ENCODE peak calls at places on chromosomes 11 and 22, in ten cellular contexts. T, N, I, P, R, C, W, O, B and J are unnamed samples.

GRCh38 chr11:132782102-132782501 is 750.2 kb downstream of the OPCML start:
- DNase-seq in N (no peak), R (no peak), P (no peak), T (no peak), W (no peak), B (no peak), C (no peak), O (no peak), I (no peak), J (no peak)

GRCh38 chr11:103619480-103619879 is 417.0 kb upstream of the DDI1 start:
- DNase-seq in C (no peak), P (no peak), O (no peak), I (no peak), T (peak; percentile 62), R (no peak), W (no peak), B (no peak), N (no peak), J (peak; percentile 35)

GRCh38 chr22:49004484-49005399 is 822.9 kb downstream of the BRD1 start:
- DNase-seq in N (no peak), P (no peak), R (peak; percentile 22), B (peak; percentile 48), I (no peak), W (no peak), C (no peak), T (no peak), O (no peak), J (no peak)

GRCh38 chr11:48058064-48058463 is 77.7 kb downstream of the PTPRJ start:
- DNase-seq in N (no peak), W (no peak), R (no peak), I (no peak), C (no peak), T (no peak), P (no peak), B (no peak), O (no peak), J (no peak)

GRCh38 chr22:22770280-22770871 is 117.2 kb upstream of the IGLL5 start:
- DNase-seq in N (peak; percentile 33), C (peak; percentile 68), W (peak; percentile 50), I (no peak), O (peak; percentile 4), T (peak; percentile 64), P (no peak), R (no peak), B (no peak), J (peak; percentile 44)

GRCh38 chr22:22195265-22196017 is 49.1 kb upstream of the VPREB1 start:
- DNase-seq in C (peak; percentile 90), I (peak; percentile 74), B (peak; percentile 59), W (peak; percentile 31), P (peak; percentile 73), R (peak; percentile 65), N (peak; percentile 64), T (peak; percentile 85), O (peak; percentile 26), J (peak; percentile 65)

GRCh38 chr11:2652857-2653643 is 46.7 kb downstream of the KCNQ1OT1 start:
- DNase-seq in N (no peak), T (no peak), C (no peak), B (no peak), I (no peak), O (no peak), R (peak; percentile 51), P (no peak), W (no peak), J (no peak)

GRCh38 chr11:67428052-67429001 is at the start of gene RPS6KB2:
- DNase-seq in T (peak; percentile 99), C (peak; percentile 99), R (peak; percentile 99), W (peak; percentile 100), B (peak; percentile 99), N (peak; percentile 99), I (peak; percentile 99), P (peak; percentile 99), O (peak; percentile 94), J (peak; percentile 99)

GRCh38 chr11:77115181-77115611 is 12.6 kb downstream of the OMP start:
- DNase-seq in T (peak; percentile 25), O (no peak), R (peak; percentile 48), B (peak; percentile 49), P (peak; percentile 52), N (peak; percentile 69), C (no peak), W (no peak), I (no peak), J (no peak)
- TF ChIP-seq CTCF in T (peak; percentile 52), O (no peak), R (no peak), B (no peak), P (no peak), N (no peak), C (peak; percentile 24), W (no peak), I (no peak), J (peak; percentile 24)

GRCh38 chr11:7515544-7515943 is 1.7 kb downstream of the PPFIBP2 start:
- DNase-seq in R (no peak), P (no peak), C (no peak), B (no peak), T (no peak), N (no peak), I (no peak), W (no peak), O (no peak), J (no peak)

GRCh38 chr11:7511405-7511804 is 2.4 kb upstream of the PPFIBP2 start:
- DNase-seq in N (no peak), O (no peak), W (peak; percentile 34), P (no peak), B (peak; percentile 70), R (peak; percentile 75), I (no peak), C (no peak), T (no peak), J (no peak)

GRCh38 chr11:7514099-7514725 is 413 bp downstream of the PPFIBP2 start:
- DNase-seq in T (no peak), P (peak; percentile 69), I (peak; percentile 58), B (no peak), R (peak; percentile 66), O (no peak), N (peak; percentile 22), C (peak; percentile 42), W (no peak), J (no peak)

GRCh38 chr11:7513210-7514098 is at the start of gene PPFIBP2:
- DNase-seq in B (peak; percentile 91), N (peak; percentile 90), C (peak; percentile 89), T (peak; percentile 64), P (peak; percentile 93), W (peak; percentile 90), R (peak; percentile 91), I (peak; percentile 88), O (peak; percentile 45), J (peak; percentile 63)

GRCh38 chr11:7512525-7513209 is 1.1 kb upstream of the PPFIBP2 start:
- DNase-seq in I (peak; percentile 89), N (no peak), C (no peak), W (peak; percentile 73), O (no peak), B (peak; percentile 90), P (peak; percentile 86), T (no peak), R (peak; percentile 95), J (no peak)
- H3K4me3 ChIP-seq in I (peak overlapping the region; percentile 84), N (peak overlapping the region; percentile 76), C (peak overlapping the region; percentile 73), W (peak overlapping the region; percentile 93), O (peak overlapping the region; percentile 84), B (peak overlapping the region; percentile 84), P (peak overlapping the region; percentile 52), T (peak overlapping the region; percentile 91), R (peak overlapping the region; percentile 84), J (peak overlapping the region; percentile 61)

GRCh38 chr11:68450711-68451110 is 9.8 kb upstream of the PPP6R3 start:
- DNase-seq in B (no peak), O (no peak), W (no peak), C (no peak), N (no peak), R (no peak), P (no peak), T (no peak), I (peak; percentile 16), J (no peak)

GRCh38 chr11:68457898-68458249 is 2.7 kb upstream of the PPP6R3 start:
- DNase-seq in N (no peak), W (no peak), C (no peak), T (no peak), I (peak; percentile 36), R (no peak), B (no peak), P (peak; percentile 75), O (no peak), J (no peak)

GRCh38 chr11:68455485-68455884 is 5.1 kb upstream of the PPP6R3 start:
- DNase-seq in N (no peak), O (no peak), C (no peak), B (no peak), T (no peak), P (no peak), W (no peak), R (no peak), I (peak; percentile 26), J (no peak)

GRCh38 chr11:68457214-68457897 is 3.2 kb upstream of the PPP6R3 start:
- DNase-seq in R (no peak), B (no peak), T (no peak), N (no peak), C (no peak), P (no peak), W (no peak), O (no peak), I (no peak), J (no peak)

GRCh38 chr11:68454767-68455166 is 5.8 kb upstream of the PPP6R3 start:
- DNase-seq in P (no peak), N (no peak), B (no peak), C (peak; percentile 21), I (peak; percentile 64), W (peak; percentile 17), O (no peak), R (no peak), T (no peak), J (no peak)
- H3K4me1 ChIP-seq in P (peaks cover 22% of the 10 kb centered on the region), N (no peaks in the 10 kb centered on the region), B (no peaks in the 10 kb centered on the region), C (no peaks in the 10 kb centered on the region), I (peaks cover 3% of the 10 kb centered on the region), W (no peaks in the 10 kb centered on the region), O (no peaks in the 10 kb centered on the region), R (no peaks in the 10 kb centered on the region), T (no peaks in the 10 kb centered on the region), J (no peaks in the 10 kb centered on the region)

GRCh38 chr22:47134222-47134621 is 371.8 kb downstream of the TBC1D22A start:
- DNase-seq in C (no peak), W (no peak), O (no peak), N (no peak), B (no peak), I (no peak), T (no peak), R (no peak), P (no peak), J (no peak)

GRCh38 chr22:47136050-47136449 is 373.6 kb downstream of the TBC1D22A start:
- DNase-seq in C (no peak), W (no peak), P (peak; percentile 40), T (no peak), I (no peak), R (peak; percentile 46), O (no peak), B (no peak), N (no peak), J (no peak)

GRCh38 chr22:47138898-47139789 is 376.7 kb downstream of the TBC1D22A start:
- DNase-seq in O (no peak), R (peak; percentile 70), B (peak; percentile 54), P (no peak), W (no peak), I (no peak), N (no peak), C (no peak), T (no peak), J (no peak)

GRCh38 chr22:47135338-47135737 is 372.9 kb downstream of the TBC1D22A start:
- DNase-seq in O (no peak), C (no peak), N (no peak), B (no peak), T (no peak), W (no peak), I (no peak), R (no peak), P (no peak), J (no peak)

DNA sequence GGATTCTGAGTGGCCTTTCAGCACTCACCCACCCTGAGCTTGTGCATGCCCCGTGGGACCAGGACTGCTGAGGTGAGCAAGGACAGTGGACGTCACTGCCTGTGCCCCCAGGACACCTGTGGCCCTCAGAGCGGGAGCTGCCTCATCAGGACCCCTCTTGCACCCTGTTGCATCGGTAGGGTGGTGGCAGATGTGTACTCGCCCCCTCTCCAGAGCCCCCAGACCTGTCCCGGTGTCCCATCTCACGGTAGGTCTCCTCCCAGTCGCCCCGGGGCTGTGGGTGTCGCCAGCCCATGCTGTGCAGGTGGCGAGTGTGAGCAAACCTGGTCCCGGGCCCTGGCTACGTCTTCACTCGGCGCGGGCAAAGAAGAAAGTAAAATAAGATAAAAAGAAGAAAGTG is 374.2 kb downstream of the TBC1D22A start:
- DNase-seq in W (no peak), I (no peak), T (no peak), C (no peak), P (no peak), R (no peak), B (no peak), N (no peak), O (no peak), J (no peak)
- TF ChIP-seq CTCF in W (no peak), I (no peak), T (no peak), C (no peak), P (no peak), R (no peak), B (no peak), N (no peak), O (no peak), J (no peak)